ENCODE peak calls at places on chromosomes 3 and 15, in nine cellular contexts. One of them, this sample, is unnamed.
A peak's percentile ranks its signal among the peaks of the same experiment; 100 is the strongest.

GRCh38 chr3:159340877-159341500 is 539.1 kb downstream of the MFSD1 start:
- DNase-seq in heart left ventricle: no peak
- DNase-seq in breast epithelium: no peak
- DNase-seq in AG04450: no peak
- DNase-seq in RWPE1: no peak
- DNase-seq in SK-N-SH: no peak
- DNase-seq in fibroblast of pulmonary artery: peak; percentile 10
- DNase-seq in cardiac muscle cell: peak; percentile 21
- DNase-seq in lower lobe of right lung: no peak
- DNase-seq in this sample: no peak

GRCh38 chr3:139832998-139833397 is 102.0 kb upstream of the CLSTN2 start:
- DNase-seq in lower lobe of right lung: no peak
- DNase-seq in fibroblast of pulmonary artery: no peak
- DNase-seq in AG04450: no peak
- DNase-seq in heart left ventricle: no peak
- DNase-seq in breast epithelium: no peak
- DNase-seq in RWPE1: no peak
- DNase-seq in SK-N-SH: no peak
- DNase-seq in cardiac muscle cell: no peak
- DNase-seq in this sample: no peak

GRCh38 chr3:46029953-46030543 is 2.8 kb upstream of the XCR1 start:
- DNase-seq in heart left ventricle: no peak
- DNase-seq in breast epithelium: no peak
- DNase-seq in RWPE1: no peak
- DNase-seq in lower lobe of right lung: no peak
- DNase-seq in AG04450: no peak
- DNase-seq in fibroblast of pulmonary artery: no peak
- DNase-seq in SK-N-SH: no peak
- DNase-seq in cardiac muscle cell: no peak
- DNase-seq in this sample: no peak

GRCh38 chr15:56459096-56459495 is 5.8 kb downstream of the MNS1 start:
- DNase-seq in lower lobe of right lung: no peak
- DNase-seq in AG04450: no peak
- DNase-seq in RWPE1: no peak
- DNase-seq in SK-N-SH: no peak
- DNase-seq in heart left ventricle: no peak
- DNase-seq in fibroblast of pulmonary artery: no peak
- DNase-seq in cardiac muscle cell: no peak
- DNase-seq in breast epithelium: no peak
- DNase-seq in this sample: no peak

GRCh38 chr15:93722165-93722564 is 509.2 kb upstream of the MCTP2 start:
- DNase-seq in breast epithelium: no peak
- DNase-seq in fibroblast of pulmonary artery: no peak
- DNase-seq in RWPE1: no peak
- DNase-seq in lower lobe of right lung: no peak
- DNase-seq in SK-N-SH: no peak
- DNase-seq in AG04450: no peak
- DNase-seq in cardiac muscle cell: no peak
- DNase-seq in heart left ventricle: no peak
- DNase-seq in this sample: no peak

GRCh38 chr3:161890147-161890625 is 393.6 kb downstream of the OTOL1 start:
- DNase-seq in lower lobe of right lung: peak; percentile 73
- DNase-seq in RWPE1: peak; percentile 39
- DNase-seq in heart left ventricle: peak; percentile 37
- DNase-seq in breast epithelium: no peak
- DNase-seq in fibroblast of pulmonary artery: peak; percentile 97
- DNase-seq in cardiac muscle cell: peak; percentile 95
- DNase-seq in SK-N-SH: no peak
- DNase-seq in AG04450: peak; percentile 91
- DNase-seq in this sample: no peak

GRCh38 chr15:72825831-72826230 is 42.3 kb upstream of the ADPGK start:
- DNase-seq in lower lobe of right lung: no peak
- DNase-seq in cardiac muscle cell: no peak
- DNase-seq in fibroblast of pulmonary artery: no peak
- DNase-seq in SK-N-SH: peak; percentile 27
- DNase-seq in RWPE1: no peak
- DNase-seq in breast epithelium: no peak
- DNase-seq in heart left ventricle: no peak
- DNase-seq in AG04450: no peak
- DNase-seq in this sample: no peak

GRCh38 chr15:50944692-50945091 is 36.2 kb downstream of the AP4E1 start:
- DNase-seq in lower lobe of right lung: no peak
- DNase-seq in SK-N-SH: no peak
- DNase-seq in RWPE1: no peak
- DNase-seq in fibroblast of pulmonary artery: no peak
- DNase-seq in cardiac muscle cell: no peak
- DNase-seq in heart left ventricle: no peak
- DNase-seq in breast epithelium: no peak
- DNase-seq in AG04450: no peak
- DNase-seq in this sample: no peak

GRCh38 chr15:90191795-90192494 is 9.2 kb upstream of the SEMA4B start:
- DNase-seq in lower lobe of right lung: peak; percentile 75
- DNase-seq in SK-N-SH: peak; percentile 92
- DNase-seq in breast epithelium: peak; percentile 75
- DNase-seq in RWPE1: peak; percentile 58
- DNase-seq in heart left ventricle: peak; percentile 84
- DNase-seq in AG04450: no peak
- DNase-seq in cardiac muscle cell: peak; percentile 77
- DNase-seq in fibroblast of pulmonary artery: peak; percentile 60
- DNase-seq in this sample: peak; percentile 55

GRCh38 chr15:34796847-34797246 is 1.5 kb upstream of the ACTC1 start:
- DNase-seq in breast epithelium: no peak
- DNase-seq in RWPE1: no peak
- DNase-seq in fibroblast of pulmonary artery: no peak
- DNase-seq in SK-N-SH: no peak
- DNase-seq in cardiac muscle cell: no peak
- DNase-seq in heart left ventricle: peak; percentile 49
- DNase-seq in lower lobe of right lung: no peak
- DNase-seq in AG04450: no peak
- DNase-seq in this sample: no peak

GRCh38 chr15:87703238-87704111 is 553.1 kb downstream of the NTRK3 start:
- DNase-seq in fibroblast of pulmonary artery: no peak
- DNase-seq in breast epithelium: no peak
- DNase-seq in cardiac muscle cell: peak; percentile 9
- DNase-seq in heart left ventricle: no peak
- DNase-seq in lower lobe of right lung: no peak
- DNase-seq in AG04450: no peak
- DNase-seq in SK-N-SH: no peak
- DNase-seq in RWPE1: no peak
- DNase-seq in this sample: no peak

GRCh38 chr3:132880986-132881385 is 157.2 kb upstream of the TMEM108 start:
- DNase-seq in breast epithelium: no peak
- DNase-seq in heart left ventricle: no peak
- DNase-seq in fibroblast of pulmonary artery: no peak
- DNase-seq in lower lobe of right lung: no peak
- DNase-seq in SK-N-SH: no peak
- DNase-seq in cardiac muscle cell: no peak
- DNase-seq in RWPE1: no peak
- DNase-seq in AG04450: no peak
- DNase-seq in this sample: no peak

GRCh38 chr3:194133661-194134230 is 2.2 kb upstream of the HES1 start:
- DNase-seq in SK-N-SH: no peak
- DNase-seq in heart left ventricle: peak; percentile 75
- DNase-seq in cardiac muscle cell: peak; percentile 78
- DNase-seq in fibroblast of pulmonary artery: peak; percentile 74
- DNase-seq in lower lobe of right lung: peak; percentile 68
- DNase-seq in AG04450: no peak
- DNase-seq in breast epithelium: peak; percentile 55
- DNase-seq in RWPE1: peak; percentile 29
- DNase-seq in this sample: peak; percentile 32

GRCh38 chr3:99965077-99965476 is 147.4 kb downstream of the CMSS1 start:
- DNase-seq in breast epithelium: no peak
- DNase-seq in fibroblast of pulmonary artery: peak; percentile 87
- DNase-seq in SK-N-SH: no peak
- DNase-seq in heart left ventricle: no peak
- DNase-seq in lower lobe of right lung: no peak
- DNase-seq in cardiac muscle cell: peak; percentile 66
- DNase-seq in RWPE1: peak; percentile 8
- DNase-seq in AG04450: no peak
- DNase-seq in this sample: no peak

GRCh38 chr3:140972833-140973232 is 31.2 kb downstream of the SLC25A36 start:
- DNase-seq in lower lobe of right lung: no peak
- DNase-seq in fibroblast of pulmonary artery: peak; percentile 35
- DNase-seq in AG04450: no peak
- DNase-seq in SK-N-SH: no peak
- DNase-seq in cardiac muscle cell: peak; percentile 35
- DNase-seq in heart left ventricle: no peak
- DNase-seq in breast epithelium: no peak
- DNase-seq in RWPE1: peak; percentile 4
- DNase-seq in this sample: no peak
- TF ChIP-seq CTCF in lower lobe of right lung: peak; percentile 29
- TF ChIP-seq CTCF in fibroblast of pulmonary artery: peak; percentile 44
- TF ChIP-seq CTCF in AG04450: peak; percentile 54
- TF ChIP-seq CTCF in SK-N-SH: peak; percentile 65
- TF ChIP-seq CTCF in cardiac muscle cell: peak; percentile 50
- TF ChIP-seq CTCF in heart left ventricle: peak; percentile 36
- TF ChIP-seq CTCF in breast epithelium: no peak
- TF ChIP-seq CTCF in RWPE1: peak; percentile 38
- TF ChIP-seq CTCF in this sample: peak; percentile 50

DNA sequence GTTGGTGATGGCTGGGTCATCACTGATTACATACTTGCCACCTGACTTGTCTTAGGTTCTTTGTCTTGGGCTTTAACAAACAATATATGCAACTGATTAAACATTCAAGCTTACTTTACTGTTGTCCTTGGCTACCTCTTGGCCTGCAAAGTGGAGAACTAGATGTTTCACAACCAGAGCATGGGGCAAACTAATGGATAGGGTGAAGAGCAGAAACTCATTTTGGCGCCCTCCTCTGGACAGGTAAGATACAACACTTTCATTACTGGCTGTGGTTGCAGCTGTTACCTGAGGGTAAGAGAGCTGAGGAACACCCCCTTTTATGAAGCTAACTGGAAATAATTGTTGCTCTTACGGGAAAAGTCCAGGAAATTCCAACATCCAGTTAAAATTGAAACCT is 262.1 kb downstream of the NAALADL2 start:
- DNase-seq in SK-N-SH: no peak
- DNase-seq in lower lobe of right lung: no peak
- DNase-seq in AG04450: no peak
- DNase-seq in heart left ventricle: no peak
- DNase-seq in RWPE1: no peak
- DNase-seq in cardiac muscle cell: no peak
- DNase-seq in breast epithelium: no peak
- DNase-seq in fibroblast of pulmonary artery: no peak
- DNase-seq in this sample: peak; percentile 2
- TF ChIP-seq CTCF in SK-N-SH: peak; percentile 56
- TF ChIP-seq CTCF in lower lobe of right lung: peak; percentile 30
- TF ChIP-seq CTCF in AG04450: peak; percentile 36
- TF ChIP-seq CTCF in heart left ventricle: no peak
- TF ChIP-seq CTCF in RWPE1: no peak
- TF ChIP-seq CTCF in cardiac muscle cell: peak; percentile 20
- TF ChIP-seq CTCF in breast epithelium: no peak
- TF ChIP-seq CTCF in fibroblast of pulmonary artery: peak; percentile 24
- TF ChIP-seq CTCF in this sample: no peak

GRCh38 chr3:113534365-113534764 is 2.0 kb downstream of the SIDT1 start:
- DNase-seq in lower lobe of right lung: no peak
- DNase-seq in breast epithelium: no peak
- DNase-seq in cardiac muscle cell: no peak
- DNase-seq in SK-N-SH: no peak
- DNase-seq in AG04450: no peak
- DNase-seq in RWPE1: no peak
- DNase-seq in fibroblast of pulmonary artery: no peak
- DNase-seq in heart left ventricle: no peak
- DNase-seq in this sample: peak; percentile 57

GRCh38 chr3:113533534-113533892 is 1.2 kb downstream of the SIDT1 start:
- DNase-seq in lower lobe of right lung: no peak
- DNase-seq in SK-N-SH: no peak
- DNase-seq in breast epithelium: no peak
- DNase-seq in RWPE1: no peak
- DNase-seq in cardiac muscle cell: no peak
- DNase-seq in heart left ventricle: no peak
- DNase-seq in AG04450: no peak
- DNase-seq in fibroblast of pulmonary artery: no peak
- DNase-seq in this sample: peak; percentile 58

GRCh38 chr3:113536627-113537101 is 4.3 kb downstream of the SIDT1 start:
- DNase-seq in fibroblast of pulmonary artery: peak; percentile 18
- DNase-seq in cardiac muscle cell: peak; percentile 47
- DNase-seq in lower lobe of right lung: no peak
- DNase-seq in heart left ventricle: no peak
- DNase-seq in SK-N-SH: no peak
- DNase-seq in RWPE1: peak; percentile 79
- DNase-seq in breast epithelium: no peak
- DNase-seq in AG04450: no peak
- DNase-seq in this sample: no peak

GRCh38 chr3:113537155-113537554 is 4.8 kb downstream of the SIDT1 start:
- DNase-seq in cardiac muscle cell: no peak
- DNase-seq in RWPE1: no peak
- DNase-seq in heart left ventricle: no peak
- DNase-seq in SK-N-SH: no peak
- DNase-seq in breast epithelium: no peak
- DNase-seq in AG04450: no peak
- DNase-seq in fibroblast of pulmonary artery: no peak
- DNase-seq in lower lobe of right lung: no peak
- DNase-seq in this sample: no peak

GRCh38 chr3:113535898-113536297 is 3.5 kb downstream of the SIDT1 start:
- DNase-seq in breast epithelium: no peak
- DNase-seq in SK-N-SH: peak; percentile 23
- DNase-seq in cardiac muscle cell: no peak
- DNase-seq in RWPE1: no peak
- DNase-seq in heart left ventricle: no peak
- DNase-seq in AG04450: no peak
- DNase-seq in lower lobe of right lung: no peak
- DNase-seq in fibroblast of pulmonary artery: no peak
- DNase-seq in this sample: no peak
- TF ChIP-seq CTCF in breast epithelium: no peak
- TF ChIP-seq CTCF in SK-N-SH: peak; percentile 27
- TF ChIP-seq CTCF in cardiac muscle cell: no peak
- TF ChIP-seq CTCF in RWPE1: no peak
- TF ChIP-seq CTCF in heart left ventricle: no peak
- TF ChIP-seq CTCF in AG04450: peak; percentile 36
- TF ChIP-seq CTCF in lower lobe of right lung: no peak
- TF ChIP-seq CTCF in fibroblast of pulmonary artery: peak; percentile 21
- TF ChIP-seq CTCF in this sample: peak; percentile 45

GRCh38 chr3:55544219-55544618 is 57.1 kb upstream of the WNT5A start:
- DNase-seq in fibroblast of pulmonary artery: no peak
- DNase-seq in SK-N-SH: no peak
- DNase-seq in lower lobe of right lung: no peak
- DNase-seq in heart left ventricle: no peak
- DNase-seq in breast epithelium: no peak
- DNase-seq in RWPE1: no peak
- DNase-seq in AG04450: no peak
- DNase-seq in cardiac muscle cell: no peak
- DNase-seq in this sample: no peak

GRCh38 chr3:55554621-55555020 is 67.5 kb upstream of the WNT5A start:
- DNase-seq in breast epithelium: no peak
- DNase-seq in SK-N-SH: no peak
- DNase-seq in heart left ventricle: no peak
- DNase-seq in lower lobe of right lung: no peak
- DNase-seq in RWPE1: no peak
- DNase-seq in fibroblast of pulmonary artery: no peak
- DNase-seq in AG04450: no peak
- DNase-seq in cardiac muscle cell: no peak
- DNase-seq in this sample: no peak

GRCh38 chr3:55551644-55552043 is 64.5 kb upstream of the WNT5A start:
- DNase-seq in AG04450: no peak
- DNase-seq in RWPE1: no peak
- DNase-seq in breast epithelium: no peak
- DNase-seq in fibroblast of pulmonary artery: no peak
- DNase-seq in lower lobe of right lung: no peak
- DNase-seq in SK-N-SH: no peak
- DNase-seq in heart left ventricle: no peak
- DNase-seq in cardiac muscle cell: no peak
- DNase-seq in this sample: no peak

GRCh38 chr3:55547086-55547666 is 60.1 kb upstream of the WNT5A start:
- DNase-seq in breast epithelium: no peak
- DNase-seq in RWPE1: no peak
- DNase-seq in cardiac muscle cell: no peak
- DNase-seq in heart left ventricle: no peak
- DNase-seq in AG04450: no peak
- DNase-seq in lower lobe of right lung: no peak
- DNase-seq in fibroblast of pulmonary artery: no peak
- DNase-seq in SK-N-SH: no peak
- DNase-seq in this sample: no peak

GRCh38 chr3:55549172-55549571 is 62.1 kb upstream of the WNT5A start:
- DNase-seq in RWPE1: no peak
- DNase-seq in SK-N-SH: peak; percentile 44
- DNase-seq in breast epithelium: no peak
- DNase-seq in fibroblast of pulmonary artery: no peak
- DNase-seq in heart left ventricle: no peak
- DNase-seq in cardiac muscle cell: peak; percentile 21
- DNase-seq in lower lobe of right lung: no peak
- DNase-seq in AG04450: no peak
- DNase-seq in this sample: no peak
- TF ChIP-seq CTCF in RWPE1: no peak
- TF ChIP-seq CTCF in SK-N-SH: peak; percentile 42
- TF ChIP-seq CTCF in breast epithelium: no peak
- TF ChIP-seq CTCF in fibroblast of pulmonary artery: peak; percentile 13
- TF ChIP-seq CTCF in heart left ventricle: no peak
- TF ChIP-seq CTCF in cardiac muscle cell: no peak
- TF ChIP-seq CTCF in lower lobe of right lung: no peak
- TF ChIP-seq CTCF in AG04450: peak; percentile 48
- TF ChIP-seq CTCF in this sample: no peak